ENCODE peak calls at places on chromosomes 2 and 18, in five cellular contexts. One of them, this sample, is unnamed. For H3K4me1, the result is how much of the 10 kb centered on the place peaks cover.

GRCh38 chr18:50866765-50867164 is 12.2 kb upstream of the ME2 start:
- DNase-seq in lower lobe of right lung: no peak
- DNase-seq in colonic mucosa: peak
- DNase-seq in GM12878: no peak
- DNase-seq in mesenchymal stem cell: no peak
- DNase-seq in this sample: no peak

GRCh38 chr18:681985-682384 is 24.5 kb downstream of the TYMS start:
- DNase-seq in GM12878: no peak
- DNase-seq in mesenchymal stem cell: no peak
- DNase-seq in lower lobe of right lung: no peak
- DNase-seq in colonic mucosa: no peak
- DNase-seq in this sample: no peak

GRCh38 chr2:115634578-115634977 is 1192.1 kb downstream of the DPP10 start:
- DNase-seq in mesenchymal stem cell: no peak
- DNase-seq in colonic mucosa: no peak
- DNase-seq in lower lobe of right lung: no peak
- DNase-seq in GM12878: no peak
- DNase-seq in this sample: no peak

GRCh38 chr2:32135409-32135808 is 30.3 kb upstream of the SLC30A6 start:
- DNase-seq in colonic mucosa: peak
- DNase-seq in GM12878: no peak
- DNase-seq in mesenchymal stem cell: peak
- DNase-seq in lower lobe of right lung: no peak
- DNase-seq in this sample: no peak

GRCh38 chr2:88471083-88471942 is 18.8 kb upstream of the FOXI3 start:
- DNase-seq in GM12878: no peak
- DNase-seq in colonic mucosa: no peak
- DNase-seq in mesenchymal stem cell: no peak
- DNase-seq in lower lobe of right lung: no peak
- DNase-seq in this sample: no peak

GRCh38 chr2:140658766-140659165 is 1472.0 kb downstream of the LRP1B start:
- DNase-seq in lower lobe of right lung: no peak
- DNase-seq in GM12878: no peak
- DNase-seq in mesenchymal stem cell: no peak
- DNase-seq in colonic mucosa: no peak
- DNase-seq in this sample: no peak

GRCh38 chr2:59389240-59389639 is 1148.1 kb upstream of the FANCL start:
- DNase-seq in GM12878: no peak
- DNase-seq in mesenchymal stem cell: peak
- DNase-seq in lower lobe of right lung: no peak
- DNase-seq in colonic mucosa: no peak
- DNase-seq in this sample: peak

GRCh38 chr18:29321561-29321960 is 1144.6 kb upstream of the CDH2 start:
- DNase-seq in colonic mucosa: no peak
- DNase-seq in mesenchymal stem cell: no peak
- DNase-seq in GM12878: no peak
- DNase-seq in lower lobe of right lung: no peak
- DNase-seq in this sample: no peak

GRCh38 chr2:240201861-240202260 is 61.4 kb upstream of the OTOS start:
- DNase-seq in lower lobe of right lung: no peak
- DNase-seq in colonic mucosa: no peak
- DNase-seq in GM12878: no peak
- DNase-seq in mesenchymal stem cell: no peak
- DNase-seq in this sample: no peak

GRCh38 chr2:188766086-188766856 is 207.9 kb upstream of the COL3A1 start:
- DNase-seq in mesenchymal stem cell: no peak
- DNase-seq in GM12878: no peak
- DNase-seq in lower lobe of right lung: no peak
- DNase-seq in colonic mucosa: no peak
- DNase-seq in this sample: no peak

GRCh38 chr2:43455296-43455695 is 140.5 kb downstream of the THADA start:
- DNase-seq in colonic mucosa: no peak
- DNase-seq in mesenchymal stem cell: no peak
- DNase-seq in GM12878: no peak
- DNase-seq in lower lobe of right lung: no peak
- DNase-seq in this sample: no peak

GRCh38 chr18:23862071-23862470 is 152.5 kb upstream of the TTC39C start:
- DNase-seq in lower lobe of right lung: no peak
- DNase-seq in GM12878: no peak
- DNase-seq in colonic mucosa: no peak
- DNase-seq in mesenchymal stem cell: peak
- DNase-seq in this sample: no peak

GRCh38 chr18:39051013-39051412 is 1485.4 kb upstream of the CELF4 start:
- DNase-seq in mesenchymal stem cell: peak
- DNase-seq in colonic mucosa: no peak
- DNase-seq in lower lobe of right lung: no peak
- DNase-seq in GM12878: no peak
- DNase-seq in this sample: no peak

GRCh38 chr18:37450434-37451133 is 115.0 kb downstream of the CELF4 start:
- DNase-seq in lower lobe of right lung: no peak
- DNase-seq in colonic mucosa: peak
- DNase-seq in mesenchymal stem cell: peak
- DNase-seq in GM12878: no peak
- DNase-seq in this sample: no peak

GRCh38 chr2:10775036-10775780 is 37.4 kb downstream of the PDIA6 start:
- DNase-seq in GM12878: no peak
- DNase-seq in colonic mucosa: no peak
- DNase-seq in lower lobe of right lung: no peak
- DNase-seq in mesenchymal stem cell: no peak
- DNase-seq in this sample: no peak

GRCh38 chr2:113863166-113863565 is 26.7 kb upstream of the ACTR3 start:
- DNase-seq in colonic mucosa: no peak
- DNase-seq in mesenchymal stem cell: no peak
- DNase-seq in lower lobe of right lung: no peak
- DNase-seq in GM12878: no peak
- DNase-seq in this sample: no peak

GRCh38 chr18:1292167-1292566 is 387.5 kb downstream of the ADCYAP1 start:
- DNase-seq in colonic mucosa: no peak
- DNase-seq in lower lobe of right lung: no peak
- DNase-seq in mesenchymal stem cell: no peak
- DNase-seq in GM12878: no peak
- DNase-seq in this sample: no peak

GRCh38 chr2:161165811-161166210 is 5.6 kb downstream of the TANK start:
- DNase-seq in GM12878: no peak
- DNase-seq in colonic mucosa: no peak
- DNase-seq in mesenchymal stem cell: peak
- DNase-seq in lower lobe of right lung: no peak
- DNase-seq in this sample: no peak

GRCh38 chr2:101699939-101700442 is 2.5 kb downstream of the MAP4K4 start:
- DNase-seq in colonic mucosa: no peak
- DNase-seq in GM12878: no peak
- DNase-seq in mesenchymal stem cell: peak
- DNase-seq in lower lobe of right lung: no peak
- DNase-seq in this sample: no peak

GRCh38 chr2:26616864-26617135 is 24.4 kb downstream of the CIB4 start:
- DNase-seq in lower lobe of right lung: no peak
- DNase-seq in colonic mucosa: no peak
- DNase-seq in GM12878: no peak
- DNase-seq in mesenchymal stem cell: no peak
- DNase-seq in this sample: no peak

GRCh38 chr2:1628893-1629292 is 115.4 kb downstream of the PXDN start:
- DNase-seq in GM12878: no peak
- DNase-seq in lower lobe of right lung: no peak
- DNase-seq in mesenchymal stem cell: peak
- DNase-seq in colonic mucosa: no peak
- DNase-seq in this sample: peak

GRCh38 chr2:38907242-38907641 is 17.6 kb downstream of the ARHGEF33 start:
- DNase-seq in mesenchymal stem cell: no peak
- DNase-seq in lower lobe of right lung: no peak
- DNase-seq in colonic mucosa: no peak
- DNase-seq in GM12878: no peak
- DNase-seq in this sample: no peak

GRCh38 chr2:88180594-88181240 is 10.6 kb downstream of the THNSL2 start:
- DNase-seq in GM12878: no peak
- DNase-seq in colonic mucosa: no peak
- DNase-seq in lower lobe of right lung: no peak
- DNase-seq in mesenchymal stem cell: peak
- DNase-seq in this sample: no peak

GRCh38 chr2:46490521-46491141 is 11.3 kb downstream of the TMEM247 start:
- DNase-seq in lower lobe of right lung: no peak
- DNase-seq in colonic mucosa: peak
- DNase-seq in GM12878: no peak
- DNase-seq in mesenchymal stem cell: no peak
- DNase-seq in this sample: no peak

GRCh38 chr2:37744010-37744409 is 72.6 kb upstream of the CDC42EP3 start:
- DNase-seq in lower lobe of right lung: no peak
- DNase-seq in colonic mucosa: no peak
- DNase-seq in mesenchymal stem cell: no peak
- DNase-seq in GM12878: no peak
- DNase-seq in this sample: no peak

GRCh38 chr2:170717991-170718589 is 3.0 kb downstream of the SP5 start:
- DNase-seq in lower lobe of right lung: no peak
- DNase-seq in colonic mucosa: no peak
- DNase-seq in GM12878: no peak
- DNase-seq in mesenchymal stem cell: no peak
- DNase-seq in this sample: no peak

GRCh38 chr2:151264157-151264835 is 2.6 kb upstream of the RBM43 start:
- DNase-seq in colonic mucosa: no peak
- DNase-seq in GM12878: no peak
- DNase-seq in lower lobe of right lung: no peak
- DNase-seq in mesenchymal stem cell: no peak
- DNase-seq in this sample: no peak

GRCh38 chr18:61606068-61606660 is 272.9 kb downstream of the CDH20 start:
- DNase-seq in mesenchymal stem cell: peak
- DNase-seq in lower lobe of right lung: no peak
- DNase-seq in GM12878: no peak
- DNase-seq in colonic mucosa: no peak
- DNase-seq in this sample: no peak

GRCh38 chr2:226664140-226664539 is 135.5 kb downstream of the IRS1 start:
- DNase-seq in colonic mucosa: no peak
- DNase-seq in lower lobe of right lung: no peak
- DNase-seq in GM12878: no peak
- DNase-seq in mesenchymal stem cell: no peak
- DNase-seq in this sample: no peak

GRCh38 chr2:54949431-54949830 is 100.8 kb downstream of the RTN4 start:
- DNase-seq in mesenchymal stem cell: peak
- DNase-seq in lower lobe of right lung: no peak
- DNase-seq in colonic mucosa: no peak
- DNase-seq in GM12878: no peak
- DNase-seq in this sample: no peak

GRCh38 chr18:45522371-45522770 is 92.9 kb upstream of the SLC14A2 start:
- DNase-seq in mesenchymal stem cell: peak
- DNase-seq in lower lobe of right lung: no peak
- DNase-seq in GM12878: no peak
- DNase-seq in colonic mucosa: no peak
- DNase-seq in this sample: no peak

GRCh38 chr2:148670773-148671172 is 26.2 kb downstream of the EPC2 start:
- DNase-seq in GM12878: no peak
- DNase-seq in lower lobe of right lung: no peak
- DNase-seq in colonic mucosa: no peak
- DNase-seq in mesenchymal stem cell: no peak
- DNase-seq in this sample: no peak
- H3K4me1 ChIP-seq in GM12878: under half
- H3K4me1 ChIP-seq in lower lobe of right lung: under half
- H3K4me1 ChIP-seq in colonic mucosa: under half
- H3K4me1 ChIP-seq in mesenchymal stem cell: under half
- H3K4me1 ChIP-seq in this sample: under half

GRCh38 chr2:172215172-172215935 is 112.7 kb upstream of the DLX2 start:
- DNase-seq in colonic mucosa: no peak
- DNase-seq in lower lobe of right lung: no peak
- DNase-seq in GM12878: no peak
- DNase-seq in mesenchymal stem cell: no peak
- DNase-seq in this sample: no peak
- H3K27ac ChIP-seq in colonic mucosa: no peak
- H3K27ac ChIP-seq in lower lobe of right lung: no peak
- H3K27ac ChIP-seq in GM12878: no peak
- H3K27ac ChIP-seq in mesenchymal stem cell: no peak
- H3K27ac ChIP-seq in this sample: peak

GRCh38 chr18:9139400-9140039 is 2.9 kb downstream of the ANKRD12 start:
- DNase-seq in lower lobe of right lung: no peak
- DNase-seq in GM12878: no peak
- DNase-seq in colonic mucosa: no peak
- DNase-seq in mesenchymal stem cell: no peak
- DNase-seq in this sample: no peak

GRCh38 chr18:9135081-9135911 is 1.3 kb upstream of the ANKRD12 start:
- DNase-seq in mesenchymal stem cell: no peak
- DNase-seq in colonic mucosa: no peak
- DNase-seq in lower lobe of right lung: no peak
- DNase-seq in GM12878: no peak
- DNase-seq in this sample: no peak

GRCh38 chr18:9136315-9137141 is at the start of gene ANKRD12:
- DNase-seq in GM12878: peak
- DNase-seq in colonic mucosa: peak
- DNase-seq in lower lobe of right lung: peak
- DNase-seq in mesenchymal stem cell: peak
- DNase-seq in this sample: peak

GRCh38 chr18:9135912-9136314 is 668 bp upstream of the ANKRD12 start:
- DNase-seq in mesenchymal stem cell: peak
- DNase-seq in lower lobe of right lung: no peak
- DNase-seq in GM12878: no peak
- DNase-seq in colonic mucosa: peak
- DNase-seq in this sample: peak

GRCh38 chr18:9137168-9138066 is 836 bp downstream of the ANKRD12 start:
- DNase-seq in lower lobe of right lung: peak
- DNase-seq in mesenchymal stem cell: peak
- DNase-seq in colonic mucosa: peak
- DNase-seq in GM12878: no peak
- DNase-seq in this sample: peak
- H3K4me1 ChIP-seq in lower lobe of right lung: half or more
- H3K4me1 ChIP-seq in mesenchymal stem cell: under half
- H3K4me1 ChIP-seq in colonic mucosa: under half
- H3K4me1 ChIP-seq in GM12878: under half
- H3K4me1 ChIP-seq in this sample: under half

GRCh38 chr2:179862898-179863458 is 1.6 kb upstream of the ZNF385B start:
- DNase-seq in mesenchymal stem cell: no peak
- DNase-seq in GM12878: no peak
- DNase-seq in colonic mucosa: no peak
- DNase-seq in lower lobe of right lung: no peak
- DNase-seq in this sample: no peak
- H3K27ac ChIP-seq in mesenchymal stem cell: no peak
- H3K27ac ChIP-seq in GM12878: no peak
- H3K27ac ChIP-seq in colonic mucosa: no peak
- H3K27ac ChIP-seq in lower lobe of right lung: no peak
- H3K27ac ChIP-seq in this sample: no peak

This sample was measured in RWPE2.